ENCODE peak calls at places on chromosomes 1 and 21, in six cellular contexts. J is NCI-H1694, W is testis, G is progenitor cell of endocrine pancreas, R is left ventricle myocardium inferior, F is T47D. B is an unnamed sample.

GRCh38 chr1:1781526-1781903 is 3.2 kb upstream of the NADK start:
- DNase-seq in G (no peak), R (no peak), F (no peak), J (no peak), W (peak), B (no peak)

GRCh38 chr1:205241366-205242030 is 13.8 kb downstream of the TMCC2 start:
- DNase-seq in W (no peak), R (no peak), G (no peak), F (no peak), J (no peak), B (no peak)

GRCh38 chr1:120178799-120179419 is 2.6 kb upstream of the SEC22B start:
- DNase-seq in F (peak), G (no peak), W (no peak), R (no peak), J (no peak), B (no peak)

GRCh38 chr1:150813028-150813707 is 5.1 kb upstream of the CTSK start:
- DNase-seq in R (peak), J (no peak), W (peak), G (peak), F (peak), B (peak)

GRCh38 chr21:31172328-31172727 is 134.1 kb upstream of the KRTAP19-8 start:
- DNase-seq in G (no peak), R (no peak), J (no peak), W (no peak), F (no peak), B (no peak)

GRCh38 chr1:193703101-193703500 is 516.7 kb upstream of the B3GALT2 start:
- DNase-seq in W (no peak), J (no peak), G (no peak), R (no peak), F (no peak), B (no peak)

GRCh38 chr1:84462118-84462517 is 16.9 kb upstream of the RPF1 start:
- DNase-seq in J (no peak), R (no peak), F (no peak), W (no peak), G (no peak), B (no peak)

GRCh38 chr21:28385845-28386244 is 606.8 kb downstream of the LTN1 start:
- DNase-seq in R (no peak), F (no peak), W (no peak), G (no peak), J (no peak), B (no peak)

GRCh38 chr1:2494323-2494693 is 18.2 kb downstream of the PLCH2 start:
- DNase-seq in F (peak), W (no peak), J (no peak), G (no peak), R (no peak), B (no peak)

GRCh38 chr1:62689524-62689923 is 1.3 kb upstream of the DOCK7 start:
- DNase-seq in F (no peak), G (no peak), J (no peak), W (no peak), R (no peak), B (no peak)

GRCh38 chr1:209839875-209840491 is 12.2 kb downstream of the UTP25 start:
- DNase-seq in F (no peak), G (no peak), R (no peak), J (no peak), W (no peak), B (no peak)

GRCh38 chr1:77428068-77428467 is 146.2 kb downstream of the AK5 start:
- DNase-seq in R (no peak), W (no peak), F (no peak), G (no peak), J (no peak), B (no peak)

GRCh38 chr1:240027059-240027462 is 64.6 kb upstream of the FMN2 start:
- DNase-seq in W (peak), G (peak), R (no peak), F (peak), J (peak), B (peak)

GRCh38 chr1:207031016-207031415 is 1.5 kb downstream of the C1orf116 start:
- DNase-seq in W (no peak), J (no peak), F (no peak), R (no peak), G (no peak), B (no peak)

GRCh38 chr21:43585924-43586411 is 73.3 kb downstream of the HSF2BP start:
- DNase-seq in R (no peak), W (peak), G (no peak), F (peak), J (no peak), B (no peak)

GRCh38 chr21:31348188-31348587 is 4.1 kb upstream of the TIAM1 start:
- DNase-seq in F (no peak), R (no peak), W (no peak), G (no peak), J (no peak), B (no peak)

GRCh38 chr1:171954386-171954785 is 113.1 kb downstream of the DNM3 start:
- DNase-seq in J (no peak), R (no peak), W (no peak), G (no peak), F (no peak), B (no peak)

GRCh38 chr1:181812211-181812610 is 249.3 kb downstream of the ZNF648 start:
- DNase-seq in J (no peak), F (no peak), R (no peak), G (no peak), W (no peak), B (no peak)

GRCh38 chr1:102834688-102835320 is 273.5 kb downstream of the COL11A1 start:
- DNase-seq in G (no peak), R (no peak), J (no peak), W (no peak), F (no peak), B (no peak)

GRCh38 chr21:34534522-34534921 is 22.5 kb upstream of the KCNE1 start:
- DNase-seq in J (no peak), R (no peak), F (no peak), W (no peak), G (no peak), B (no peak)

GRCh38 chr1:33349081-33349759 is 28.3 kb upstream of the A3GALT2 start:
- DNase-seq in J (no peak), R (peak), G (no peak), W (peak), F (peak), B (peak)

GRCh38 chr1:15246960-15247614 is at the start of gene FHAD1:
- DNase-seq in J (peak), F (peak), G (peak), R (peak), W (peak), B (peak)

GRCh38 chr1:238485062-238485905 is 594.6 kb upstream of the ZP4 start:
- DNase-seq in J (no peak), F (peak), G (no peak), R (no peak), W (peak), B (no peak)

GRCh38 chr1:204742676-204743075 is 57.1 kb upstream of the LRRN2 start:
- DNase-seq in F (no peak), R (no peak), W (no peak), J (no peak), G (no peak), B (no peak)

GRCh38 chr1:41980872-41981653 is 62.3 kb upstream of the HIVEP3 start:
- DNase-seq in W (no peak), R (no peak), G (no peak), J (no peak), F (no peak), B (no peak)

GRCh38 chr1:14377386-14377785 is 221.1 kb upstream of the KAZN start:
- DNase-seq in G (no peak), R (no peak), J (no peak), F (no peak), W (no peak), B (no peak)

GRCh38 chr1:109895720-109896504 is 14.7 kb upstream of the CSF1 start:
- DNase-seq in R (peak), F (no peak), J (no peak), W (no peak), G (no peak), B (no peak)

GRCh38 chr1:59498640-59499039 is 201.7 kb downstream of the FGGY start:
- DNase-seq in F (no peak), R (no peak), G (no peak), W (peak), J (no peak), B (no peak)